ENCODE peak calls at places on chromosomes 13 and 19, in six cellular contexts. J, M, A, N, S and K are unnamed samples.

GRCh38 chr13:99737456-99737855 is 234.1 kb downstream of the ZIC5 start:
- DNase-seq in N (no peak), J (no peak), S (no peak), A (no peak), M (no peak), K (no peak)

GRCh38 chr19:2478756-2479555 is 3.0 kb downstream of the GADD45B start:
- DNase-seq in N (no peak), S (no peak), M (no peak), A (no peak), J (no peak), K (peak)

GRCh38 chr13:70170689-70171088 is 62.4 kb upstream of the KLHL1 start:
- DNase-seq in J (no peak), S (no peak), M (no peak), N (no peak), A (no peak), K (no peak)

GRCh38 chr13:113258655-113259054 is 38.4 kb upstream of the LAMP1 start:
- DNase-seq in S (no peak), N (no peak), A (no peak), M (no peak), J (no peak), K (no peak)

GRCh38 chr19:45424191-45425058 is 708 bp upstream of the ERCC1 start:
- DNase-seq in S (peak), J (peak), N (no peak), M (peak), A (peak), K (peak)

GRCh38 chr19:2488942-2489731 is 13.2 kb downstream of the GADD45B start:
- DNase-seq in A (no peak), J (no peak), S (peak), M (peak), N (no peak), K (no peak)

GRCh38 chr13:63124863-63125262 is 1709.2 kb upstream of the PCDH20 start:
- DNase-seq in J (peak), M (peak), N (no peak), S (no peak), A (no peak), K (peak)

GRCh38 chr19:10566658-10567410 is 1.0 kb upstream of the KRI1 start:
- DNase-seq in M (no peak), A (no peak), S (no peak), J (no peak), N (peak), K (no peak)

GRCh38 chr19:2081873-2082810 is 14.0 kb downstream of the MOB3A start:
- DNase-seq in N (no peak), S (no peak), M (peak), J (no peak), A (no peak), K (no peak)

GRCh38 chr13:24033527-24034302 is 126.8 kb upstream of the SPATA13 start:
- DNase-seq in N (no peak), S (no peak), A (no peak), J (no peak), M (no peak), K (peak)

GRCh38 chr13:50244355-50244912 is 229.2 kb downstream of the KCNRG start:
- DNase-seq in J (peak), N (no peak), M (no peak), A (peak), S (no peak), K (no peak)

GRCh38 chr13:20475927-20476691 is 49.5 kb downstream of the CRYL1 start:
- DNase-seq in J (no peak), M (no peak), N (peak), S (no peak), A (no peak), K (no peak)

GRCh38 chr19:4981681-4981958 is 12.7 kb downstream of the KDM4B start:
- DNase-seq in J (no peak), S (no peak), A (no peak), M (peak), N (no peak), K (no peak)

GRCh38 chr19:55549500-55550320 is 4.4 kb upstream of the SBK3 start:
- DNase-seq in A (peak), N (no peak), S (no peak), M (no peak), J (peak), K (peak)
- TF ChIP-seq SMC3 in A (peak), N (no peak), S (no peak), M (no peak), J (no peak), K (no peak)

GRCh38 chr19:51410950-51411748 is 6.3 kb downstream of the SIGLEC10 start:
- DNase-seq in S (no peak), A (no peak), N (no peak), M (no peak), J (no peak), K (no peak)

GRCh38 chr19:51402117-51402516 is 11.7 kb upstream of the C19orf84 start:
- DNase-seq in J (no peak), S (no peak), N (no peak), A (no peak), M (no peak), K (no peak)

DNA sequence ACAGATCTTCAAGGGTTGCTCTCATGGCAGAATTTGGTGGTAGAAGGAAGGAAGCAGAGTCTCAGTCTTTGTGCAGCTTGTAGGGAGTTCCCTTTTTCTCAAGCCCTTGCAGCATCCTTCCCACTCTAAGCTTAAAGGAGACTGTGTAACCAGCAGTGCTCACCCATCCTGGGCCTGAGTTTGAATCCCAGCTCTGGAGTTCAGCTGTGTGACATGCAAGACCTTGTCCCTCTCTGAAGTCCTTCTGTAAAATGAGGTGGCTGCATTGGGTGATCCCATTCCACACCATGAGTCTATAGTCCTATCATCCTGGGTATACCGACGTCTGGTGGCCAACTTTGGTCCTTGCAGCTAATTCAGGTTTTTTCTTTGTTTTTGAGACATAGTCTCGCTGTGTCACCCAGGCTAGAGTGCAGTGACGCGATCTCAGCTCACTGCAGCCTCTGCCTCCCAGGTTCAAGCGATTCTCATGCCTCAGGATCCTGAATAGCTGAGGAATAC is 9.8 kb downstream of the SIGLEC10 start:
- DNase-seq in A (peak), J (peak), S (peak), M (no peak), N (no peak), K (peak)
- TF ChIP-seq SMC3 in A (peak), J (peak), S (peak), M (peak), N (peak), K (peak)

DNA sequence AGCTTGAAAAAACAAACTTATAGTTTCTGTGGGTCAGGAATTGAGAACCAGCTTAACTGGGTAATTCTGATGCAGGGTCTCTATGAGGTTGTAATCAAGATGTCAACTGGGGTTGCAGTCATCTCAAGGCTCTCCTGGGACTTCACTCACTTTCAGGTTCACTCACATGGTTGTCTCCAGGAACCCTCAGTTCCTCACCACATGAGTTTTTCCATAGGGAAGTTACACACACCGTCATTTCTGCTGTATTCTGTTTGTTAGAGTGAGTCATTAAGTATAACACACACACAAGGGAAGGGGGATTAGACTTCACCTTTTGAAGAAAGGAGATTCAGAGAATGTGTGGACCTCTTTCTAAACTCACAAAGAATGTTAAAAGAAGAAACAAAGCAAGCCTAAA is 34.9 kb upstream of the MLNR start:
- DNase-seq in J (no peak), M (no peak), N (peak), S (no peak), A (no peak), K (peak)
- TF ChIP-seq SMC3 in J (no peak), M (no peak), N (no peak), S (no peak), A (no peak), K (no peak)

DNA sequence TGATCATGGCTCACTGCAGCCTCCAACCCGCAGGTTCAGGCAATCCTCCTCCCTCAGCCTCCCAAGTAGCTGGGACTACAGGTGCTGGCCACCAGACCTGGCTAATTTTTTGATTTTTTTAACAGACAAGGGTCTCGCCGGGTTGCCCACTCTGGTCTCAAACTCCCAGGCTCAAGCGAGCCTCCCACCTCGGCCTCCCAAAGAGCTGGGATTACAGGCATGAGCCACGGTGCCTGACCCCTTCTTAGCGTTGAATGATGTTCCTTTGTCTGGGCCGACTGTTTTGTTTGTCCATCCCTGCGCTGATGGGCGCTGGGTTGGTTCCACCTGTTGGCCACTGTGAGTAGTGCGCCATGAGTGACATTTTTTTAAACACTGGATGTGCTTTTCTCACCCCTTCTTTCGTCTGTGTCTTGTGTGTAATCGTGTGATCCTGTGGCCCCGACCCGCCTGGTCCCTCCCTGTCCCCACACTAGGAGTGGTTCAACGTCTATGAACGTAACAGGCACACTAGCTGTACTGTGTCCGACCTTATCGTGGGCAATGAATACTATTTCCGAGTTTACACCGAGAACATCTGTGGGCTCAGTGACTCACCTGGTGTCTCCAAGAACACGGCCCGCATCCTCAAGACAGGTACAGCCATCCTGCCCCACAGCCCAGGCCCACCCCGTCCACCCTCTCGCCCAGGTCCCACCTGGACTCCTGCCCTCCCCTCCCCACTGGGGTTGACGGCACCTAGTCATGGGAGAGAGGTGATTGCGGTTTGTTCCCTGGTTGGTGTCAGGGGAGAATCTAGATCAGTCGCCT is 15.0 kb upstream of the EMC10 start:
- DNase-seq in M (peak), A (peak), J (peak), N (peak), S (peak), K (peak)
- TF ChIP-seq SMC3 in M (peak), A (peak), J (peak), N (peak), S (peak), K (peak)

DNA sequence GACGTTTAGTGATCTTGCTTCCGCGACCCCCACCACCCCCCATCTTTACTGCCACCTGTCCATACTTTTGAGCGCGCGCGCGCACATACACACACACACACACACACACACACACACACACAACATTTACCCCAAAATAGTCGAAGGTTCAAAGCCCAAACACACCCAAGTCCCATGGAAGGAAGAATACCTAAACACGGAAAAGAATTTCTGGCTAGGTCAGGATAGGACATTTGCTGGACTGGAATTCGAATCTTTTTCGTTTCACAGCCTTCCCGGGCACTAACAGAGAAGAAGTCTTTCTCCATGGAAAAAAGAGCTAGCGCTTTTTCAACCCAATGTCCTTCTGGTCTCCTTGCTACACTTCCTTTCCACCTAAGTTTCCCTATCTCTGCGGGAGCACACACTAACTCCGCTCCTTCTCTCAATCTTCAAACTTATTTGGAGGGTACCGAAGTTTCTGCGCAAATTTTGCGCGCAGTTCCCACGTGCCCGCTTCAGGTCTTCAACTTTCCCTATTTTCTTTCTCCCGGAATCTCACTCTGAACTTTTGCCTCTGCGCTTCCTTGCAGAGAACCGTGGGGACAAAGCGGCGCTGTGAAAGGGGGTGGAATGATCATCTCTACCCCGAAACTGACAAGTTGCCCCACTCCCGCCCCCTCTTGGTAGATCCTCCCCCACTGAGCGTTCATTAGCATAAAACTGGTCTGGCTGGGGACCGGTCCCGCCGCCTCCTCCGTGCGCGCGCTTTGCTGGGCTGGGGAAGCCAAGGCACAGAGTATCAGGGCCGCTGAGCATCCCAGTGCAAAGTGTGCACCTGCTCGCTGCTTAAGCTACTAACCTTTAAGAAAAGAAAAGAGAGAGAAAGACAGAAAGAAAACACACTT is 2.7 kb downstream of the DACH1 start:
- DNase-seq in J (no peak), A (no peak), N (no peak), M (peak), S (no peak), K (no peak)
- TF ChIP-seq SMC3 in J (no peak), A (no peak), N (no peak), M (peak), S (no peak), K (no peak)

GRCh38 chr19:18380843-18381242 is 5.1 kb upstream of the GDF15 start:
- DNase-seq in M (no peak), A (no peak), N (no peak), J (no peak), S (no peak), K (no peak)

GRCh38 chr19:18385359-18385674 is 641 bp upstream of the GDF15 start:
- DNase-seq in A (no peak), J (no peak), N (no peak), S (no peak), M (no peak), K (no peak)

GRCh38 chr19:18377026-18377425 is 8.9 kb upstream of the GDF15 start:
- DNase-seq in N (no peak), S (no peak), A (no peak), J (no peak), M (no peak), K (no peak)

GRCh38 chr19:18384775-18385174 is 1.2 kb upstream of the GDF15 start:
- DNase-seq in A (no peak), M (no peak), J (no peak), N (no peak), S (no peak), K (no peak)

GRCh38 chr19:18379803-18380747 is 5.9 kb upstream of the GDF15 start:
- DNase-seq in M (no peak), A (peak), J (peak), S (peak), N (no peak), K (peak)
- TF ChIP-seq SMC3 in M (no peak), A (peak), J (no peak), S (no peak), N (no peak), K (no peak)

GRCh38 chr19:18846862-18847515 is 15.2 kb downstream of the UPF1 start:
- DNase-seq in S (no peak), N (no peak), A (peak), J (peak), M (peak), K (peak)

GRCh38 chr19:18844806-18845329 is 13.1 kb downstream of the UPF1 start:
- DNase-seq in J (no peak), S (no peak), M (peak), A (no peak), N (no peak), K (no peak)

GRCh38 chr19:18847516-18848463 is 16.0 kb downstream of the UPF1 start:
- DNase-seq in S (no peak), A (no peak), M (peak), N (no peak), J (no peak), K (no peak)

GRCh38 chr19:18843960-18844359 is 12.2 kb downstream of the UPF1 start:
- DNase-seq in J (no peak), S (no peak), M (no peak), N (no peak), A (no peak), K (no peak)

DNA sequence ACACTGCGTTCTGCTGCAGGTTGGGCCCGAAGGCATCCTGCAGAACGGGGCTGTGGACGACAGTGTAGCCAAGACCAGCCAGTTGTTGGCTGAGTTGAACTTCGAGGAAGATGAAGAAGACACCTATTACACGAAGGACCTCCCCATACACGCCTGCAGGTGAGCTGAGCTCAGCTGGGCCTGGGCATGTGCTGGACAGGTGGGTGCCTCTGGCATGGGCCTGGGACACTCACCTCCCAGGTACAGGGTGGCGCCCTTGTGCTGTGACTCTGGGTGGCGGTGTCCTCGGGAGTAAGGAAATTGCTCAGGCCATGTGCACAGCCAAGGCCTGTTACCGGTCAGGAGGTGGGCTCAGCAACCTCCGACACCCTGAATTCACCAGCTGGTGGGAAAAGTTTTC is 14.2 kb downstream of the UPF1 start:
- DNase-seq in J (no peak), M (peak), A (no peak), S (no peak), N (no peak), K (no peak)
- TF ChIP-seq SMC3 in J (no peak), M (no peak), A (no peak), S (no peak), N (no peak), K (no peak)

GRCh38 chr13:26658491-26658890 is 101.0 kb downstream of the WASF3 start:
- DNase-seq in N (no peak), A (no peak), J (no peak), M (peak), S (no peak), K (no peak)

GRCh38 chr13:26653842-26654241 is 96.4 kb downstream of the WASF3 start:
- DNase-seq in J (no peak), N (no peak), A (no peak), S (no peak), M (no peak), K (no peak)

GRCh38 chr13:26658972-26659371 is 101.5 kb downstream of the WASF3 start:
- DNase-seq in M (no peak), J (no peak), N (no peak), A (no peak), S (no peak), K (no peak)

GRCh38 chr13:26660185-26660584 is 100.4 kb downstream of the GPR12 start:
- DNase-seq in J (no peak), A (no peak), M (no peak), N (no peak), S (no peak), K (no peak)

DNA sequence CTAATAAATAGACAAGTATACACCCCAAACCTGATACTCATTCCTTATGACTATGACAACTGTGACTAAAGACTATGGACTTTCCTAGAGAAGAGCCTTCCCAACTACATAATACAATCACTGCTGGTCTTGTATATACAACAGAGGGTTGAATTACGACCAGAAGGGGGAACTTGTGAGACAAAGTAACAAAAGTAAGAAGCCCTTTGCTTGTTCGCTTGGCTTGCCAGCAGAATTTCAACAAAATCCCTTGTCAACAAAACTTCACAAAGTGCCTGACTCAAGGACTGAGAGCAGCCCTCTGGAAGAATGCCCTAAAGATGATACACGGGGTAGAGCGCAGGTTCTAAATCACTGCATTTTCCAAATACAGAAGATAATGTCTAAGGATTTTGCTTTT is 99.4 kb downstream of the WASF3 start:
- DNase-seq in N (no peak), J (peak), A (no peak), S (no peak), M (no peak), K (peak)
- TF ChIP-seq SMC3 in N (no peak), J (no peak), A (no peak), S (no peak), M (no peak), K (peak)